ENCODE peak calls at places on chromosome X, in four cellular contexts. V is CD4-positive, alpha-beta T cell; B is tibial artery; M is left ventricle myocardium inferior. W is an unnamed sample. For H3K9me3, the result is how much of the 10 kb centered on the place peaks cover.

GRCh38 chrX:134636859-134637258 is 21.4 kb downstream of the PLAC1 start:
- DNase-seq in V (no peak), B (no peak), M (no peak), W (no peak)

GRCh38 chrX:119459181-119459580 is 9.1 kb upstream of the SLC25A5 start:
- DNase-seq in V (no peak), B (no peak), M (no peak), W (no peak)

GRCh38 chrX:16733013-16733412 is 13.6 kb downstream of the SYAP1 start:
- DNase-seq in V (no peak), B (no peak), M (no peak), W (no peak)

GRCh38 chrX:136687457-136687856 is 39.5 kb downstream of the CD40LG start:
- DNase-seq in V (no peak), B (no peak), M (no peak), W (no peak)

GRCh38 chrX:15170927-15171326 is 99.0 kb downstream of the ASB9 start:
- DNase-seq in V (no peak), B (no peak), M (no peak), W (no peak)

GRCh38 chrX:121160987-121161386 is 113.6 kb downstream of the GLUD2 start:
- DNase-seq in V (no peak), B (no peak), M (no peak), W (no peak)

GRCh38 chrX:101057095-101057714 is 5.3 kb upstream of the TRMT2B start:
- DNase-seq in V (no peak), B (no peak), M (no peak), W (no peak)

GRCh38 chrX:32987139-32987538 is 224.2 kb downstream of the DMD start:
- DNase-seq in V (no peak), B (no peak), M (peak), W (no peak)

GRCh38 chrX:13432776-13433605 is 113.1 kb upstream of the ATXN3L start:
- DNase-seq in V (no peak), B (no peak), M (no peak), W (no peak)

GRCh38 chrX:16785247-16786138 is 773 bp upstream of the TXLNG start:
- DNase-seq in V (no peak), B (peak), M (no peak), W (no peak)

GRCh38 chrX:135328421-135329005 is 19.2 kb downstream of the ETDC start:
- DNase-seq in V (no peak), B (no peak), M (no peak), W (no peak)

DNA sequence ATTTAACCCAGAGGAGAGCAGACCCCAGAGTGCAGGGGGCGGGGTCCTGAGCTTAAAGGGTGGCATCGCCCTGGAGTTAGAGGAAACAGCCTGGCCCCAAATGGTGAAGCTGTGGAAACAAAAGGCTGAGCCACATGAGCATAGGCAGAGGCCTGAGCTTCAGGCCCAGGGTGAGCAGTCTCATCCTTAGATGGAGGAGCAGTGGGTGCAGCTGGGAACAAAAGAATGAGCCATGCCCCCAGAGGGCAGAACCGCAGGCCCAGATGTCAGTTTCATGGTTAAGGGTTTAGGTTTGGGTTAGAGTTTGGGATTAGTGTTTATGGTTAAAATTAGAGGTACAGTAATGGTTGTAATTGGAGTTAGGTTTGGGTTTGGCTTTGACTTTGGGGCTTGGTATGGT is 44.4 kb upstream of the IL9R start:
- DNase-seq in V (no peak), B (no peak), M (no peak), W (no peak)
- H3K9me3 ChIP-seq in V (under half), B (under half), M (under half), W (under half)

GRCh38 chrX:1330605-1331004 is 6.0 kb upstream of the IL3RA start:
- DNase-seq in V (no peak), B (no peak), M (no peak), W (no peak)
- H3K9me3 ChIP-seq in V (under half), B (under half), M (under half), W (under half)

DNA sequence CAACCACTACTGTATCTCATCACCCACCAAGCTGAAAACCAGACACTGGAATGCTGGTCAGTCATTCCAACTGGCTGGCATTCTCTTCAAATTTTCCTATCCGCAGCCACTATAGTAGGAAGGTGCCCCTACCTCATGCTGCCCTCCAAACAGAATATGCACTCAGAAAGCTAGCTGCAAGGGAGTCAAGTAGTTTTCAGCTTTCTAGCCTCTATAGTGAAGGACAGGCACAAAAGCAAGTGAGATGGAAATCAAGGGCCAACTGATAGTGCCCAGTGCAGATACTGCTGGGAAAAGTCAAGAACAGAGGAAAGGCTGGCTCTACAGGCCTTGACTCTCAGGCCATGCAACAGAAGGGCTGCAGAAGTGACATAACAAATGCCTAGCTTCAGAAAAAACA is 47.2 kb downstream of the BCOR start:
- DNase-seq in V (no peak), B (no peak), M (no peak), W (no peak)
- H3K9me3 ChIP-seq in V (under half), B (under half), M (under half), W (under half)

GRCh38 chrX:19758536-19758935 is 128.9 kb downstream of the SH3KBP1 start:
- DNase-seq in V (no peak), B (no peak), M (no peak), W (no peak)
- H3K9me3 ChIP-seq in V (under half), B (under half), M (under half), W (under half)

DNA sequence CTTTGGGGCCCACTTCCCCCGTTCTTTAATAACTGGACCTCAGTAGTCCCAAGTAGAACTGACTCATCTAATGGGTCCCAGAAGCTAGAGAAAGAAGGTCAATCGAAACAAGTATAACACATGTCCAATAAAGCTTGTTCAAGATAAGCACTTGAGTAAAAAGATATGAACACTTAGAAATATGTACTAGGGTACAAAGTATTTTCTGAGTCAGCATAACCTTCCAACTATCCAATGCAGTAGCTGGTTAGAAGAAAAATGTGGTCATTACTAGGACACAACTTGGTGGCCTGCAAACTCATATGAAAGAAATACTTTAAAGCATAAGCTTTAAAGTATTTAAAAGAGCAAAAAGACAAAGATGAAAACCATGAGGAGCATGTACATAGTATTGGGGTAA is 71.6 kb downstream of the DIPK2B start:
- DNase-seq in V (no peak), B (no peak), M (no peak), W (no peak)
- H3K9me3 ChIP-seq in V (under half), B (under half), M (under half), W (under half)

GRCh38 chrX:146581981-146582712 is 227.4 kb upstream of the CXorf51B start:
- DNase-seq in V (no peak), B (no peak), M (no peak), W (no peak)
- H3K9me3 ChIP-seq in V (under half), B (under half), M (under half), W (under half)

DNA sequence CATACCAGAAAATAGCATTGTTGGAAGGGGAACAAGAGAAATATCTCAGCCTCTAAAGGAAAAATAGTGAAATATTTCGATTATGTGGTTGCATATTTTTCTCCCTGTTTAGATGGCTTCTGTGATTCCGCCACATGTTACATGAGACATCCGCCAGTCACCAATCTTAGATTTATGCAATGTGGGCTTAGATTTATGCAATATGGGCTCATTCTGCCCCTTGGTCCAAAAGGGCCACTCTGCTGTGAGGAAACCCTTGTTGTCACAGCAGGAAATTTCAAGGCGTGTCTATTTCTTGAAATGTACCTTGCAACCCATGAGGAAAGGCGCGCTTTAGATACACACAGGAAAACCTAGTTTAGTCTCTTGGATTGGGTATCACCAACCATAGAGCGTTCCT is 3.8 kb downstream of the RS1 start:
- DNase-seq in V (no peak), B (no peak), M (no peak), W (no peak)
- H3K9me3 ChIP-seq in V (under half), B (under half), M (under half), W (under half)

GRCh38 chrX:24426340-24426913 is 38.7 kb upstream of the PDK3 start:
- DNase-seq in V (no peak), B (no peak), M (no peak), W (no peak)
- H3K9me3 ChIP-seq in V (under half), B (under half), M (under half), W (under half)

GRCh38 chrX:20320461-20321159 is 53.9 kb upstream of the RPS6KA3 start:
- DNase-seq in V (peak), B (no peak), M (no peak), W (no peak)

GRCh38 chrX:20315140-20315539 is 48.4 kb upstream of the RPS6KA3 start:
- DNase-seq in V (no peak), B (no peak), M (no peak), W (no peak)

GRCh38 chrX:20322887-20323286 is 56.2 kb upstream of the RPS6KA3 start:
- DNase-seq in V (no peak), B (no peak), M (no peak), W (no peak)

GRCh38 chrX:20317873-20318272 is 51.2 kb upstream of the RPS6KA3 start:
- DNase-seq in V (no peak), B (no peak), M (no peak), W (no peak)

DNA sequence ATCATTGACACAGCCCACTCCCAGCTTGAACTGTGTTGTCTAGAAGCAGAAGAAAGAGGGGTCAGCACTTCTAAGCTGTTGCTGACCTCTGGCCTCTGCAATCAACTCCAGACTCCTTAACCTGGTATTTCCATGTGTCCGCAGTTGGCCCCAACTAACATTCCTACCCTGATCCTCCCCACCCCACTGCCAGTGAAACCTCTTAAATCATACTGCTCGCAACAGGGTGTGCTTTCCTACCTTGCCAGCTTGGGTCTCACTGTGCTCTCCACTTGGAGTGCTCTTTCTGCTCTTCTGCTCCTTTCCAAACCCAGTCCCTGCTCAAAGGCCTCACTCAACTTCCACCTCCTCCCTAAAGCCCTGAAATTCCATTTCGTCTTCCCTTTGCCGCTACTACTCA is 52.3 kb upstream of the RPS6KA3 start:
- DNase-seq in V (no peak), B (no peak), M (no peak), W (no peak)
- H3K9me3 ChIP-seq in V (under half), B (under half), M (under half), W (under half)

GRCh38 chrX:52213276-52213675 is 28.6 kb downstream of the MAGED4 start:
- DNase-seq in V (no peak), B (no peak), M (no peak), W (no peak)

GRCh38 chrX:52216541-52216940 is 31.9 kb downstream of the MAGED4 start:
- DNase-seq in V (no peak), B (no peak), M (no peak), W (no peak)

GRCh38 chrX:52220936-52221335 is 36.2 kb downstream of the MAGED4 start:
- DNase-seq in V (no peak), B (no peak), M (no peak), W (no peak)

DNA sequence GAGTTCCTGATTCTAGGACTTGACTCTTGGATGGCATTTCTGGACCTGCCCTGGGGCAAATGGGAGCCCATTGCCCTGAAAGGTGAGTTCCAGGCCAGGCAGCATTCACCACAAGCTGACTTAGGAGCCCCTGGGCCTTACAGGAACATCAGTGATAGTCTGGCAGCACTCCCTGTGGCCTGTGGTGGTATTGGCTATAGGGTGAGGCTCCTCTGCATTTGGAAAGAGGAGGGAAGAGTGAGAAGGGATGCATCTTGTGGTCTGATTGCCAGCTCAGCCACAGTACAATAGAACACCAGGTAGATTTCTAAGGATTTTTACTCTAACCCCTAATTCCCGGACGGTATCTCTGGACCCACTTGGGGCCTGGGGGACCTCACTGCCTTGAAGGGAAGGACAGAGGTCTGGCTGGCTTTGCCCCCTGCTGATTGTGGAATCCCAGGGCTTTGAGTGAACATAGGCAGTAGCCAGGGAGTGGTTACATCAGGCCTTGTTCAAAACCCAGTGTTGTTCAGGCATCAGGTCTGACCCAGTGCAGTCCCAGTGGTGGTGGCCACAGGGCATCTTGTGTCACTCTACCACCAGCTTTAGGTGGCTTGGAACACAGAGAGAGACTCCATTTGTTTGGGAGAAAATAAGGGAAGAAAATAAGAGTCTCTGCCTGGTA is 32.9 kb downstream of the MAGED4 start:
- DNase-seq in V (no peak), B (no peak), M (no peak), W (no peak)
- H3K9me3 ChIP-seq in V (under half), B (under half), M (under half), W (under half)

W was measured in T-helper 17 cell.